ENCODE peak calls at places on chromosomes 1 and 21, in seven cellular contexts. One of them, this sample, is unnamed.

GRCh38 chr1:81439046-81439823 is 361.5 kb upstream of the ADGRL2 start:
- DNase-seq in body of pancreas: no peak
- DNase-seq in ovary: no peak
- DNase-seq in heart left ventricle: no peak
- DNase-seq in tibial nerve: no peak
- DNase-seq in left ventricle myocardium inferior: no peak
- DNase-seq in glutamatergic neuron: no peak
- DNase-seq in this sample: no peak

GRCh38 chr1:185158806-185159205 is 1.8 kb downstream of the SWT1 start:
- DNase-seq in body of pancreas: no peak
- DNase-seq in left ventricle myocardium inferior: no peak
- DNase-seq in ovary: no peak
- DNase-seq in tibial nerve: no peak
- DNase-seq in heart left ventricle: no peak
- DNase-seq in glutamatergic neuron: no peak
- DNase-seq in this sample: no peak

GRCh38 chr21:16082038-16082816 is 352.4 kb downstream of the USP25 start:
- DNase-seq in body of pancreas: no peak
- DNase-seq in tibial nerve: no peak
- DNase-seq in left ventricle myocardium inferior: no peak
- DNase-seq in heart left ventricle: no peak
- DNase-seq in glutamatergic neuron: no peak
- DNase-seq in ovary: no peak
- DNase-seq in this sample: no peak

GRCh38 chr1:150065184-150065871 is 2.2 kb upstream of the VPS45 start:
- DNase-seq in ovary: no peak
- DNase-seq in glutamatergic neuron: no peak
- DNase-seq in left ventricle myocardium inferior: no peak
- DNase-seq in body of pancreas: no peak
- DNase-seq in heart left ventricle: no peak
- DNase-seq in tibial nerve: no peak
- DNase-seq in this sample: peak; percentile 39

GRCh38 chr1:76377247-76377646 is 302.7 kb downstream of the ST6GALNAC3 start:
- DNase-seq in ovary: no peak
- DNase-seq in tibial nerve: no peak
- DNase-seq in glutamatergic neuron: no peak
- DNase-seq in heart left ventricle: no peak
- DNase-seq in body of pancreas: no peak
- DNase-seq in left ventricle myocardium inferior: no peak
- DNase-seq in this sample: no peak

GRCh38 chr1:8985915-8986813 is 40.1 kb downstream of the SLC2A7 start:
- DNase-seq in left ventricle myocardium inferior: peak; percentile 84
- DNase-seq in glutamatergic neuron: no peak
- DNase-seq in heart left ventricle: peak; percentile 91
- DNase-seq in body of pancreas: peak; percentile 89
- DNase-seq in ovary: peak; percentile 65
- DNase-seq in tibial nerve: peak; percentile 40
- DNase-seq in this sample: peak; percentile 92

GRCh38 chr1:59375321-59376220 is 78.7 kb downstream of the FGGY start:
- DNase-seq in glutamatergic neuron: no peak
- DNase-seq in tibial nerve: no peak
- DNase-seq in left ventricle myocardium inferior: no peak
- DNase-seq in body of pancreas: no peak
- DNase-seq in ovary: no peak
- DNase-seq in heart left ventricle: no peak
- DNase-seq in this sample: peak; percentile 99

GRCh38 chr1:94527447-94528031 is 14.0 kb downstream of the F3 start:
- DNase-seq in body of pancreas: peak; percentile 49
- DNase-seq in glutamatergic neuron: no peak
- DNase-seq in heart left ventricle: no peak
- DNase-seq in left ventricle myocardium inferior: no peak
- DNase-seq in tibial nerve: no peak
- DNase-seq in ovary: no peak
- DNase-seq in this sample: no peak

GRCh38 chr21:14675774-14676530 is 129.8 kb upstream of the SAMSN1 start:
- DNase-seq in tibial nerve: no peak
- DNase-seq in ovary: no peak
- DNase-seq in left ventricle myocardium inferior: no peak
- DNase-seq in glutamatergic neuron: no peak
- DNase-seq in heart left ventricle: no peak
- DNase-seq in body of pancreas: no peak
- DNase-seq in this sample: no peak

GRCh38 chr1:109229531-109230127 is 15.9 kb downstream of the SARS1 start:
- DNase-seq in tibial nerve: no peak
- DNase-seq in glutamatergic neuron: peak; percentile 70
- DNase-seq in ovary: no peak
- DNase-seq in heart left ventricle: no peak
- DNase-seq in left ventricle myocardium inferior: no peak
- DNase-seq in body of pancreas: no peak
- DNase-seq in this sample: no peak

GRCh38 chr1:221900678-221901077 is 158.8 kb upstream of the DUSP10 start:
- DNase-seq in heart left ventricle: no peak
- DNase-seq in tibial nerve: no peak
- DNase-seq in glutamatergic neuron: no peak
- DNase-seq in ovary: no peak
- DNase-seq in left ventricle myocardium inferior: no peak
- DNase-seq in body of pancreas: no peak
- DNase-seq in this sample: no peak

GRCh38 chr1:228378453-228379164 is 28.0 kb downstream of the TRIM11 start:
- DNase-seq in heart left ventricle: peak; percentile 60
- DNase-seq in tibial nerve: peak; percentile 60
- DNase-seq in glutamatergic neuron: peak; percentile 74
- DNase-seq in ovary: peak; percentile 89
- DNase-seq in body of pancreas: peak; percentile 76
- DNase-seq in left ventricle myocardium inferior: peak; percentile 74
- DNase-seq in this sample: no peak

GRCh38 chr1:161287482-161288054 is 22.2 kb downstream of the MPZ start:
- DNase-seq in heart left ventricle: no peak
- DNase-seq in ovary: no peak
- DNase-seq in tibial nerve: no peak
- DNase-seq in left ventricle myocardium inferior: no peak
- DNase-seq in body of pancreas: no peak
- DNase-seq in glutamatergic neuron: no peak
- DNase-seq in this sample: no peak

DNA sequence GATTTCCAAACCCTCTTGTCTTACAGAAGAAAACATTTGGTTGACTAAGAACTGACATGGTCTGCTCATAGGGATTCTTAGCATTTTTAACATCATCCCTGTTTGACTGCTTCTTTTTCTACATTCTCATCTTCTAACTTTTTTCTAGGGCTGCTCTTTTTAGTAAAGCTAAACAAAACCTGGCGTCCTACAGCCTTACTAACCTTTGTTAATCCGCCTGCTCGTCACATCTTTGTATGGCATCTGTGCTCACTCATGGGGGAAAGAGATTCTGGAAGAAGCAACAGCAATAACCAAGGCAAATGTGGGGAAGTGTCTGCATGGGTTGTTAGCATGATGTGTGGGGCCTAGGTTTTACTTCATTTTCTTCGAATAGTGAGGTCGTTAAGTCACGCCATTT is 92.0 kb downstream of the KIF1B start:
- DNase-seq in ovary: no peak
- DNase-seq in body of pancreas: no peak
- DNase-seq in heart left ventricle: no peak
- DNase-seq in left ventricle myocardium inferior: no peak
- DNase-seq in tibial nerve: no peak
- DNase-seq in glutamatergic neuron: no peak
- DNase-seq in this sample: no peak
- TF ChIP-seq CTCF in ovary: no peak
- TF ChIP-seq CTCF in body of pancreas: no peak
- TF ChIP-seq CTCF in heart left ventricle: no peak
- TF ChIP-seq CTCF in left ventricle myocardium inferior: no peak
- TF ChIP-seq CTCF in tibial nerve: no peak
- TF ChIP-seq CTCF in glutamatergic neuron: no peak
- TF ChIP-seq CTCF in this sample: no peak

GRCh38 chr1:203057831-203058673 is 27.8 kb downstream of the MYOG start:
- DNase-seq in left ventricle myocardium inferior: no peak
- DNase-seq in heart left ventricle: no peak
- DNase-seq in body of pancreas: no peak
- DNase-seq in glutamatergic neuron: no peak
- DNase-seq in tibial nerve: no peak
- DNase-seq in ovary: no peak
- DNase-seq in this sample: peak; percentile 90

GRCh38 chr1:203056516-203056915 is 29.3 kb downstream of the MYOG start:
- DNase-seq in body of pancreas: no peak
- DNase-seq in glutamatergic neuron: no peak
- DNase-seq in ovary: no peak
- DNase-seq in tibial nerve: no peak
- DNase-seq in left ventricle myocardium inferior: no peak
- DNase-seq in heart left ventricle: no peak
- DNase-seq in this sample: no peak

GRCh38 chr1:203054184-203054583 is 27.9 kb downstream of the PPFIA4 start:
- DNase-seq in glutamatergic neuron: no peak
- DNase-seq in tibial nerve: no peak
- DNase-seq in heart left ventricle: no peak
- DNase-seq in ovary: no peak
- DNase-seq in body of pancreas: no peak
- DNase-seq in left ventricle myocardium inferior: no peak
- DNase-seq in this sample: no peak

GRCh38 chr1:203055166-203055799 is 29.0 kb downstream of the PPFIA4 start:
- DNase-seq in tibial nerve: no peak
- DNase-seq in glutamatergic neuron: peak; percentile 54
- DNase-seq in ovary: no peak
- DNase-seq in heart left ventricle: no peak
- DNase-seq in left ventricle myocardium inferior: no peak
- DNase-seq in body of pancreas: no peak
- DNase-seq in this sample: no peak

GRCh38 chr1:203055983-203056382 is 29.7 kb downstream of the PPFIA4 start:
- DNase-seq in tibial nerve: no peak
- DNase-seq in ovary: no peak
- DNase-seq in glutamatergic neuron: no peak
- DNase-seq in body of pancreas: no peak
- DNase-seq in left ventricle myocardium inferior: no peak
- DNase-seq in heart left ventricle: no peak
- DNase-seq in this sample: no peak
- TF ChIP-seq CTCF in tibial nerve: no peak
- TF ChIP-seq CTCF in ovary: no peak
- TF ChIP-seq CTCF in glutamatergic neuron: no peak
- TF ChIP-seq CTCF in body of pancreas: no peak
- TF ChIP-seq CTCF in left ventricle myocardium inferior: no peak
- TF ChIP-seq CTCF in heart left ventricle: no peak
- TF ChIP-seq CTCF in this sample: no peak

DNA sequence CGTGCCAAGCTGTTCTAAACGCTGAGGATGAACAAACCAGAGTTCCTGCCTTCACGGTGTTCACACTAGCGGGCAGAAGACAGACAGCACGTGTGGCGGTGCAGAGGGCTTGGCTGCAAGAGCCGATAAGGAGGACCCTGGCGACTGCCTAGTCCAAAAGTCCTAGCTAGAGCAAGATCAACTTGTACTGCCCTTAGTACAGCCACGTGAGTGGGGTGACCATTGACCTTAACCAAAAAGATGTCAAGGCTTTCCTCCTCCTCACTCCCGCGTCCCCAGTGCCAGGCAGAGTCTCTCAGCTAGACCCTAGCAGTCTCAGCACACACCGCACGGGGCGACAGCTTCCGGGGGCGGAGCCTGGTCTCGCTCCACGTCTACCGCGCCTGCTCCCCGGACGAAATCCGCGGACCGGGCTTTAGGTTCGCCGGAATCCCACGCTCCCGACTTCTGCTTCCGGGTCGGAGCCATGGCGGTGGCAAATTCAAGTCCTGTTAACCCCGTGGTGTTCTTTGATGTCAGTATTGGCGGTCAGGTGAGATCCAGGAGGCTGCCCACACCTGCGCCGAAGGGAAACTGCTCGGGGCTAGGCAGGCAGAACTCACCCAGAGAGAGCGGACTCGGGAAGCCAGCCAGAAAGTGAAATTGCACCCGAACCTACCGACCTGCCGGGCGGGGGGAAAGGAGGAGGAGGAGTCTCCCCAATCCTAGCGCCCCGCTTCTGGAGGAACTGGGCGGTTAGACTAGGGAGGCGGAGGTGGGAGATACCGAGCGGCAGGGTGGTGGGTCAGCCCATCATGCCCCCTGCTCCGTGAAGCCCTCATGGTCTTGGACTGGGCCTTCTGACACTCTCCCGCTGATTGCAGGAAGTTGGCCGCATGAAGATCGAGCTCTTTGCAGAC is at the start of gene PPIH:
- DNase-seq in glutamatergic neuron: peak; percentile 97
- DNase-seq in ovary: peak; percentile 96
- DNase-seq in body of pancreas: peak; percentile 94
- DNase-seq in left ventricle myocardium inferior: peak; percentile 94
- DNase-seq in tibial nerve: peak; percentile 83
- DNase-seq in heart left ventricle: peak; percentile 96
- DNase-seq in this sample: peak; percentile 49
- TF ChIP-seq CTCF in glutamatergic neuron: no peak
- TF ChIP-seq CTCF in ovary: no peak
- TF ChIP-seq CTCF in body of pancreas: no peak
- TF ChIP-seq CTCF in left ventricle myocardium inferior: peak; percentile 62
- TF ChIP-seq CTCF in tibial nerve: peak; percentile 70
- TF ChIP-seq CTCF in heart left ventricle: peak; percentile 41
- TF ChIP-seq CTCF in this sample: peak; percentile 40

DNA sequence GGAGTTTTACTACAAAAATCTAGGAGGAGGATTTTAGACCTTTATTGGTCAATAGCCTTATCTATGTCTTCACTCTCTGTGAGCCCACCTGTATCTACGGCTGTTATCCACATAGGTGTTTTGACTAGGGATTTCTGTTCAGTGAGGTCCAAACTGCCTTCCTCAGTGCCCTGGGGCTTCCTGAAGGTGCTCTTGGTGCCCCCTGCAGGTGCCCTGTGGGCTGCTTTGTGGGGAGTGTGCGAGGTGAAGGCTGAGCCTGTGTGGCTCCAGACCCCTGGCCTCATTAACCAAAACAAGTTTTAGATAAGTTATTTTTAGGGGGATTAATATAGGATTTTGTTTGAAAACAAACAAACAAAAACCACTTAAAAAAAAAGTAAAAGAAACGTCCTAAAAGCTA is 122.5 kb downstream of the KIF26B start:
- DNase-seq in glutamatergic neuron: no peak
- DNase-seq in heart left ventricle: no peak
- DNase-seq in left ventricle myocardium inferior: no peak
- DNase-seq in body of pancreas: no peak
- DNase-seq in ovary: no peak
- DNase-seq in tibial nerve: no peak
- DNase-seq in this sample: no peak
- TF ChIP-seq CTCF in glutamatergic neuron: no peak
- TF ChIP-seq CTCF in heart left ventricle: no peak
- TF ChIP-seq CTCF in left ventricle myocardium inferior: no peak
- TF ChIP-seq CTCF in body of pancreas: peak; percentile 8
- TF ChIP-seq CTCF in ovary: no peak
- TF ChIP-seq CTCF in tibial nerve: no peak
- TF ChIP-seq CTCF in this sample: no peak

This sample was measured in BJ.